ENCODE peak calls at places on chromosome 15, in six cellular contexts. One of them, this sample, is unnamed.

GRCh38 chr15:85646538-85647091 is 148.1 kb downstream of the KLHL25 start:
- DNase-seq in suprapubic skin: no peak
- DNase-seq in endothelial cell of umbilical vein: peak
- DNase-seq in body of pancreas: no peak
- DNase-seq in heart left ventricle: no peak
- DNase-seq in IMR-90: peak
- DNase-seq in this sample: no peak

GRCh38 chr15:70791248-70791647 is 27.9 kb upstream of the UACA start:
- DNase-seq in heart left ventricle: no peak
- DNase-seq in IMR-90: no peak
- DNase-seq in endothelial cell of umbilical vein: no peak
- DNase-seq in suprapubic skin: no peak
- DNase-seq in body of pancreas: no peak
- DNase-seq in this sample: no peak

GRCh38 chr15:85924088-85924487 is 129.4 kb upstream of the KLHL25 start:
- DNase-seq in suprapubic skin: no peak
- DNase-seq in endothelial cell of umbilical vein: no peak
- DNase-seq in heart left ventricle: no peak
- DNase-seq in body of pancreas: no peak
- DNase-seq in IMR-90: no peak
- DNase-seq in this sample: no peak

GRCh38 chr15:71752604-71753289 is 57.6 kb upstream of the NR2E3 start:
- DNase-seq in endothelial cell of umbilical vein: peak
- DNase-seq in heart left ventricle: no peak
- DNase-seq in body of pancreas: peak
- DNase-seq in IMR-90: peak
- DNase-seq in suprapubic skin: no peak
- DNase-seq in this sample: no peak

GRCh38 chr15:49860101-49860500 is 239.3 kb downstream of the DTWD1 start:
- DNase-seq in body of pancreas: peak
- DNase-seq in suprapubic skin: no peak
- DNase-seq in heart left ventricle: no peak
- DNase-seq in endothelial cell of umbilical vein: no peak
- DNase-seq in IMR-90: peak
- DNase-seq in this sample: no peak

GRCh38 chr15:81289910-81290309 is 34.0 kb downstream of the STARD5 start:
- DNase-seq in suprapubic skin: no peak
- DNase-seq in heart left ventricle: no peak
- DNase-seq in IMR-90: peak
- DNase-seq in body of pancreas: no peak
- DNase-seq in endothelial cell of umbilical vein: no peak
- DNase-seq in this sample: no peak

GRCh38 chr15:31347067-31347975 is 20.7 kb downstream of the KLF13 start:
- DNase-seq in body of pancreas: no peak
- DNase-seq in endothelial cell of umbilical vein: no peak
- DNase-seq in IMR-90: no peak
- DNase-seq in suprapubic skin: no peak
- DNase-seq in heart left ventricle: peak
- DNase-seq in this sample: no peak

GRCh38 chr15:64209680-64210334 is 47.0 kb upstream of the PPIB start:
- DNase-seq in heart left ventricle: no peak
- DNase-seq in body of pancreas: no peak
- DNase-seq in IMR-90: peak
- DNase-seq in endothelial cell of umbilical vein: peak
- DNase-seq in suprapubic skin: no peak
- DNase-seq in this sample: no peak

GRCh38 chr15:58770519-58770856 is 614 bp upstream of the MINDY2 start:
- DNase-seq in heart left ventricle: peak
- DNase-seq in IMR-90: peak
- DNase-seq in body of pancreas: no peak
- DNase-seq in suprapubic skin: no peak
- DNase-seq in endothelial cell of umbilical vein: no peak
- DNase-seq in this sample: no peak

GRCh38 chr15:63668601-63669000 is 71.4 kb downstream of the FBXL22 start:
- DNase-seq in suprapubic skin: no peak
- DNase-seq in heart left ventricle: no peak
- DNase-seq in endothelial cell of umbilical vein: no peak
- DNase-seq in body of pancreas: no peak
- DNase-seq in IMR-90: no peak
- DNase-seq in this sample: no peak

GRCh38 chr15:76905855-76906254 is 715 bp upstream of the SCAPER start:
- DNase-seq in body of pancreas: peak
- DNase-seq in suprapubic skin: no peak
- DNase-seq in heart left ventricle: no peak
- DNase-seq in endothelial cell of umbilical vein: no peak
- DNase-seq in IMR-90: no peak
- DNase-seq in this sample: no peak

GRCh38 chr15:76903251-76903681 is 1.9 kb downstream of the SCAPER start:
- DNase-seq in suprapubic skin: no peak
- DNase-seq in heart left ventricle: no peak
- DNase-seq in body of pancreas: no peak
- DNase-seq in IMR-90: peak
- DNase-seq in endothelial cell of umbilical vein: peak
- DNase-seq in this sample: no peak

GRCh38 chr15:76904461-76905012 is 603 bp downstream of the SCAPER start:
- DNase-seq in heart left ventricle: peak
- DNase-seq in body of pancreas: peak
- DNase-seq in IMR-90: peak
- DNase-seq in endothelial cell of umbilical vein: peak
- DNase-seq in suprapubic skin: no peak
- DNase-seq in this sample: peak

GRCh38 chr15:76901965-76902364 is 3.2 kb downstream of the SCAPER start:
- DNase-seq in IMR-90: no peak
- DNase-seq in suprapubic skin: no peak
- DNase-seq in endothelial cell of umbilical vein: no peak
- DNase-seq in heart left ventricle: no peak
- DNase-seq in body of pancreas: no peak
- DNase-seq in this sample: no peak

DNA sequence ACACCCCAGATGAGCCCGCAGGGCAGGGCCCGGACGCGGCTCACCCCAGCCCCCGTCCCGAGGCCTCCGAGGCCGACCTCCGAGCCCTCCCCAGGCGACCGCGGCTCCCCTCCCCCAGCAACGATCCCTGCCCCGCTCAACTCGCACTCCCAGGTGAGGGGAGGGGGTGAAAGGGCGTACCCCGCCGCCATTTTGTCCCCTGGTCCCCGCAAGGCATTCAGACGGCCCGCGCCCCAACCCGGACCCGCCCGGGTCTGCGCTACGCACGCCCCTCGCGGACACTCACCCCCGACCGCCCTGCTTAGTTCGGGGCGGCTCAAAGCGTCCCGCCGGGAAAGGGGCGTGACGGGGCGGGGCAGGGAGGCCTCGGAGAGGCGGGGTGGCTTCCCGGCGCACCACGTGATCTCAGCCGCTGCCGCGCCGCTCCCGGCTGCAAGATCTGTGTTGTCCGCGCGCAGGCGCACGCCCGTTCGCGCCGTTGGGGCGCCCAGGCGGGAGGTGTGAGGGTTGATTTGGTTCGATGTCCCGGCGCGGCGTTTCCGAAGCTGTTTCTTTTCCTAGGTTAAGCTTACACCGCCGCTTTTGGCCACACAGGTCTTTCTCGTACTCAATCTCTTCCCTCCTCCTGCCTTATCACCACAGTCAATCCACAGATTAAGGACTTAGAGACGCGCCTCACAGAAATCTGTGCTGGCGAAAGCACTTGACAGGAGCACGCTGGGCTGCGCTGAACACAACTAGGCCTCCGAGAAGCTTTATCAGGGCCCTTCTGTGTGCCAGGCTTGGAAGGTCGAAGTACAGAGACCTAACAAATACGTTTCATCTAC is at the start of gene SCAPER:
- DNase-seq in heart left ventricle: peak
- DNase-seq in body of pancreas: peak
- DNase-seq in suprapubic skin: peak
- DNase-seq in endothelial cell of umbilical vein: peak
- DNase-seq in IMR-90: peak
- DNase-seq in this sample: peak
- TF ChIP-seq POLR2A in heart left ventricle: peak
- TF ChIP-seq POLR2A in body of pancreas: peak
- TF ChIP-seq POLR2A in suprapubic skin: peak
- TF ChIP-seq POLR2A in endothelial cell of umbilical vein: peak
- TF ChIP-seq POLR2A in IMR-90: peak
- TF ChIP-seq POLR2A in this sample: peak

GRCh38 chr15:91692596-91692995 is 160.9 kb upstream of the SLCO3A1 start:
- DNase-seq in endothelial cell of umbilical vein: no peak
- DNase-seq in suprapubic skin: no peak
- DNase-seq in heart left ventricle: no peak
- DNase-seq in IMR-90: no peak
- DNase-seq in body of pancreas: no peak
- DNase-seq in this sample: no peak

GRCh38 chr15:91696981-91697380 is 156.5 kb upstream of the SLCO3A1 start:
- DNase-seq in heart left ventricle: no peak
- DNase-seq in IMR-90: no peak
- DNase-seq in suprapubic skin: no peak
- DNase-seq in body of pancreas: no peak
- DNase-seq in endothelial cell of umbilical vein: no peak
- DNase-seq in this sample: no peak

GRCh38 chr15:91689377-91689776 is 164.1 kb upstream of the SLCO3A1 start:
- DNase-seq in endothelial cell of umbilical vein: no peak
- DNase-seq in body of pancreas: no peak
- DNase-seq in suprapubic skin: no peak
- DNase-seq in IMR-90: no peak
- DNase-seq in heart left ventricle: no peak
- DNase-seq in this sample: no peak

GRCh38 chr15:91694829-91695205 is 158.7 kb upstream of the SLCO3A1 start:
- DNase-seq in heart left ventricle: peak
- DNase-seq in IMR-90: peak
- DNase-seq in body of pancreas: peak
- DNase-seq in endothelial cell of umbilical vein: no peak
- DNase-seq in suprapubic skin: no peak
- DNase-seq in this sample: no peak

GRCh38 chr15:91694131-91694828 is 159.2 kb upstream of the SLCO3A1 start:
- DNase-seq in heart left ventricle: peak
- DNase-seq in endothelial cell of umbilical vein: no peak
- DNase-seq in IMR-90: peak
- DNase-seq in suprapubic skin: peak
- DNase-seq in body of pancreas: peak
- DNase-seq in this sample: no peak
- H3K27ac ChIP-seq in heart left ventricle: peak
- H3K27ac ChIP-seq in endothelial cell of umbilical vein: no peak
- H3K27ac ChIP-seq in IMR-90: peak
- H3K27ac ChIP-seq in suprapubic skin: peak
- H3K27ac ChIP-seq in body of pancreas: no peak
- H3K27ac ChIP-seq in this sample: peak

DNA sequence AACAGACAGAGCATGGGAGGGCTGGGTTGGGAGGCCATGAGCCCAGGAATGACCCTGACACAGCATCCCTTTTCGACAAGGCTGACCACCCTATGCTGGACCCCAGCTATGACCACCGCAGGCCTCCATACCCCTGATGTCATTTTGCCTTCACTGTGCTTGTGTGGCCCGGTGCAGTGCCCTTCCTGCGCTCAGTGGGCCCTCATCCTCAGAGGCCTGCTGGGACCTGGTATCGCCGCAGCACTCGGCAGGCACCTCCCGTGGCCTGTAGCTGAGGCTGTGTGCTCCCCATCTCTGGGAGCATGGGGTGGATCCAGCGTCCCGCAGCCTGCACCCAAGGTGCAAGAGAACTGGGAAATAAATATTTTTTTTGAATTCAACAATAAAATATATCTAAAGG is 73.1 kb upstream of the MEF2A start:
- DNase-seq in endothelial cell of umbilical vein: no peak
- DNase-seq in IMR-90: no peak
- DNase-seq in suprapubic skin: no peak
- DNase-seq in body of pancreas: no peak
- DNase-seq in heart left ventricle: no peak
- DNase-seq in this sample: no peak
- TF ChIP-seq POLR2A in endothelial cell of umbilical vein: no peak
- TF ChIP-seq POLR2A in IMR-90: no peak
- TF ChIP-seq POLR2A in suprapubic skin: no peak
- TF ChIP-seq POLR2A in body of pancreas: no peak
- TF ChIP-seq POLR2A in heart left ventricle: no peak
- TF ChIP-seq POLR2A in this sample: no peak

GRCh38 chr15:66196565-66196964 is 57.0 kb downstream of the MEGF11 start:
- DNase-seq in IMR-90: peak
- DNase-seq in endothelial cell of umbilical vein: no peak
- DNase-seq in heart left ventricle: no peak
- DNase-seq in suprapubic skin: no peak
- DNase-seq in body of pancreas: no peak
- DNase-seq in this sample: no peak
- H3K27ac ChIP-seq in IMR-90: no peak
- H3K27ac ChIP-seq in endothelial cell of umbilical vein: no peak
- H3K27ac ChIP-seq in heart left ventricle: no peak
- H3K27ac ChIP-seq in suprapubic skin: no peak
- H3K27ac ChIP-seq in body of pancreas: no peak
- H3K27ac ChIP-seq in this sample: no peak

GRCh38 chr15:29822100-29822684 is at the start of gene TJP1:
- DNase-seq in IMR-90: peak
- DNase-seq in endothelial cell of umbilical vein: peak
- DNase-seq in body of pancreas: peak
- DNase-seq in heart left ventricle: peak
- DNase-seq in suprapubic skin: peak
- DNase-seq in this sample: peak
- TF ChIP-seq POLR2A in IMR-90: peak
- TF ChIP-seq POLR2A in endothelial cell of umbilical vein: peak
- TF ChIP-seq POLR2A in body of pancreas: peak
- TF ChIP-seq POLR2A in heart left ventricle: peak
- TF ChIP-seq POLR2A in suprapubic skin: no peak
- TF ChIP-seq POLR2A in this sample: peak

GRCh38 chr15:75651810-75652543 is 4.3 kb downstream of the SNX33 start:
- DNase-seq in endothelial cell of umbilical vein: no peak
- DNase-seq in heart left ventricle: no peak
- DNase-seq in suprapubic skin: no peak
- DNase-seq in body of pancreas: no peak
- DNase-seq in IMR-90: no peak
- DNase-seq in this sample: no peak
- H3K27ac ChIP-seq in endothelial cell of umbilical vein: no peak
- H3K27ac ChIP-seq in heart left ventricle: peak
- H3K27ac ChIP-seq in suprapubic skin: peak
- H3K27ac ChIP-seq in body of pancreas: peak
- H3K27ac ChIP-seq in IMR-90: peak
- H3K27ac ChIP-seq in this sample: peak

GRCh38 chr15:99732711-99733267 is 448 bp downstream of the LYSMD4 start:
- DNase-seq in suprapubic skin: no peak
- DNase-seq in heart left ventricle: no peak
- DNase-seq in body of pancreas: peak
- DNase-seq in IMR-90: no peak
- DNase-seq in endothelial cell of umbilical vein: no peak
- DNase-seq in this sample: no peak

GRCh38 chr15:99732268-99732641 is 982 bp downstream of the LYSMD4 start:
- DNase-seq in endothelial cell of umbilical vein: no peak
- DNase-seq in heart left ventricle: no peak
- DNase-seq in suprapubic skin: no peak
- DNase-seq in body of pancreas: peak
- DNase-seq in IMR-90: peak
- DNase-seq in this sample: no peak

GRCh38 chr15:99734575-99734974 is 1.3 kb upstream of the LYSMD4 start:
- DNase-seq in body of pancreas: no peak
- DNase-seq in endothelial cell of umbilical vein: no peak
- DNase-seq in suprapubic skin: no peak
- DNase-seq in IMR-90: no peak
- DNase-seq in heart left ventricle: no peak
- DNase-seq in this sample: no peak

GRCh38 chr15:99731336-99732267 is 1.6 kb downstream of the LYSMD4 start:
- DNase-seq in suprapubic skin: no peak
- DNase-seq in body of pancreas: peak
- DNase-seq in heart left ventricle: no peak
- DNase-seq in endothelial cell of umbilical vein: no peak
- DNase-seq in IMR-90: no peak
- DNase-seq in this sample: no peak

GRCh38 chr15:99733268-99734039 is at the start of gene LYSMD4:
- DNase-seq in endothelial cell of umbilical vein: peak
- DNase-seq in body of pancreas: peak
- DNase-seq in heart left ventricle: peak
- DNase-seq in IMR-90: peak
- DNase-seq in suprapubic skin: peak
- DNase-seq in this sample: peak
- TF ChIP-seq POLR2A in endothelial cell of umbilical vein: no peak
- TF ChIP-seq POLR2A in body of pancreas: peak
- TF ChIP-seq POLR2A in heart left ventricle: peak
- TF ChIP-seq POLR2A in IMR-90: no peak
- TF ChIP-seq POLR2A in suprapubic skin: peak
- TF ChIP-seq POLR2A in this sample: peak